ENCODE peak calls at places on chromosomes 12 and 14, in seven cellular contexts. X, C, Z, G, S, F and E are unnamed samples.

GRCh38 chr14:53539489-53540126 is 386.5 kb upstream of the DDHD1 start:
- DNase-seq in X (peak; percentile 78), C (peak; percentile 80), Z (peak; percentile 63), G (peak; percentile 78), S (peak; percentile 72), F (peak; percentile 58), E (peak; percentile 75)

GRCh38 chr14:97458302-97459137 is 661.3 kb downstream of the VRK1 start:
- DNase-seq in X (peak; percentile 32), C (no peak), Z (no peak), G (no peak), S (peak; percentile 37), F (no peak), E (peak; percentile 32)

GRCh38 chr14:21300892-21301291 is 21.0 kb downstream of the RPGRIP1 start:
- DNase-seq in X (peak; percentile 34), C (no peak), Z (no peak), G (no peak), S (peak; percentile 19), F (no peak), E (peak; percentile 23)

GRCh38 chr12:113154351-113154973 is 4.9 kb downstream of the CFAP73 start:
- DNase-seq in X (no peak), C (no peak), Z (peak; percentile 34), G (peak; percentile 12), S (no peak), F (no peak), E (peak; percentile 58)

GRCh38 chr14:53542692-53543091 is 389.6 kb upstream of the DDHD1 start:
- DNase-seq in X (no peak), C (no peak), Z (no peak), G (peak; percentile 20), S (no peak), F (peak; percentile 42), E (peak; percentile 66)

GRCh38 chr14:65107200-65107599 is 4.9 kb upstream of the MAX start:
- DNase-seq in X (no peak), C (no peak), Z (no peak), G (no peak), S (no peak), F (no peak), E (no peak)

GRCh38 chr12:24943947-24944597 is 4.8 kb downstream of the BCAT1 start:
- DNase-seq in X (no peak), C (no peak), Z (no peak), G (no peak), S (no peak), F (peak; percentile 77), E (no peak)

GRCh38 chr14:32038876-32039275 is 38.2 kb upstream of the ARHGAP5 start:
- DNase-seq in X (no peak), C (no peak), Z (no peak), G (peak; percentile 7), S (no peak), F (peak; percentile 11), E (no peak)

GRCh38 chr14:63938198-63939005 is 85.6 kb downstream of the SYNE2 start:
- DNase-seq in X (no peak), C (no peak), Z (no peak), G (peak; percentile 26), S (no peak), F (no peak), E (peak; percentile 54)

GRCh38 chr14:94394594-94395305 is 6.3 kb upstream of the SERPINA1 start:
- DNase-seq in X (no peak), C (no peak), Z (peak; percentile 24), G (peak; percentile 89), S (peak; percentile 50), F (peak; percentile 59), E (peak; percentile 15)

GRCh38 chr14:67623114-67623513 is 3.4 kb downstream of the ARG2 start:
- DNase-seq in X (no peak), C (no peak), Z (no peak), G (peak; percentile 49), S (no peak), F (peak; percentile 42), E (peak; percentile 45)

GRCh38 chr14:99137913-99138571 is 134.0 kb downstream of the BCL11B start:
- DNase-seq in X (no peak), C (no peak), Z (no peak), G (no peak), S (no peak), F (no peak), E (no peak)

GRCh38 chr14:54189358-54190354 is 207.2 kb upstream of the CDKN3 start:
- DNase-seq in X (no peak), C (peak; percentile 77), Z (peak; percentile 83), G (peak; percentile 81), S (no peak), F (peak; percentile 84), E (no peak)

GRCh38 chr14:35534130-35534883 is at the start of gene INSM2:
- DNase-seq in X (no peak), C (no peak), Z (no peak), G (no peak), S (no peak), F (no peak), E (no peak)

GRCh38 chr14:98952595-98953325 is 319.2 kb downstream of the BCL11B start:
- DNase-seq in X (no peak), C (no peak), Z (peak; percentile 17), G (peak; percentile 80), S (no peak), F (peak; percentile 84), E (no peak)

GRCh38 chr12:72094490-72094889 is 155.8 kb downstream of the TPH2 start:
- DNase-seq in X (no peak), C (no peak), Z (no peak), G (no peak), S (no peak), F (no peak), E (no peak)

GRCh38 chr12:92424338-92424737 is 278.5 kb upstream of the PLEKHG7 start:
- DNase-seq in X (no peak), C (no peak), Z (peak; percentile 74), G (peak; percentile 67), S (no peak), F (peak; percentile 30), E (no peak)

GRCh38 chr14:70096866-70097265 is 91.9 kb downstream of the SLC8A3 start:
- DNase-seq in X (peak; percentile 35), C (no peak), Z (peak; percentile 4), G (peak; percentile 6), S (no peak), F (no peak), E (no peak)
- TF ChIP-seq CTCF in X (peak; percentile 60), C (no peak), Z (no peak), G (peak; percentile 35), S (no peak), F (no peak), E (no peak)

GRCh38 chr12:18955594-18955993 is 173.9 kb upstream of the PLEKHA5 start:
- DNase-seq in X (no peak), C (no peak), Z (peak; percentile 6), G (no peak), S (no peak), F (peak; percentile 35), E (no peak)

GRCh38 chr12:18946106-18946505 is 183.4 kb upstream of the PLEKHA5 start:
- DNase-seq in X (no peak), C (no peak), Z (no peak), G (no peak), S (no peak), F (no peak), E (no peak)

GRCh38 chr12:18951219-18951618 is 178.3 kb upstream of the PLEKHA5 start:
- DNase-seq in X (no peak), C (no peak), Z (no peak), G (no peak), S (no peak), F (no peak), E (no peak)
- TF ChIP-seq CTCF in X (no peak), C (no peak), Z (no peak), G (no peak), S (no peak), F (no peak), E (no peak)

DNA sequence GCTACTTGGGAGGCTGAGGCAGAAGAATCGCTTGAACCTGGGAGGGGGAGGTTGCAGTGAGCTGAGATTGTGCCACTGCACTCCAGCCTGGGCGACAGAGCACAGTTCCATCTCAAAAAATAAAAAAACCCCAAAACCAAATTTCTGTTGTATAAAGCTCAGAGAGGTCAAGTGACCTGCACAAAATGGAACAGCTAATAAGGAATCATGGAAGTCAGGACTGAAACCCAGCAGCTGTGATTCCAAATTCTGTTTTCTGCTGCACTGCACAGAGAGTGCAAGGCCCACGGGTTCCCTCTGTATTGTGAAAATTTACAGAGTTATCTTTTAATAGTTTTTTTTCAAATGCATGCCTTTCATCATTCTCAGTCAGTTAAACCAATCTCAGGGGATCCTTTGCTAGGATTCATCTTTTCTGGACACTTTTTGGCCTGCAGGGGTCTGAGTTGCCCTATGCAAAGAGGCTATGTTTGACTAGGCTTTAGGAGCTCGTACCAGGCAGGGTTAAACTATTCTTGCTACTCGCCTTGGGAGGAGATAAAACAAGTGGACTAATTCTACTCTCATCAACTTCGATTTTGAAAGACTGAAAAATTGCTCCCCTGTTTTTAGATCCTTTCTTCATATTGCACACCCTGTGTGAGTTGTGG is 26.1 kb upstream of the AACS start:
- DNase-seq in X (no peak), C (no peak), Z (no peak), G (peak; percentile 12), S (no peak), F (no peak), E (no peak)
- TF ChIP-seq CTCF in X (no peak), C (no peak), Z (peak; percentile 5), G (peak; percentile 8), S (no peak), F (no peak), E (no peak)

GRCh38 chr12:49673446-49674317 is 33.5 kb downstream of the FMNL3 start:
- DNase-seq in X (peak; percentile 64), C (peak; percentile 76), Z (peak; percentile 94), G (peak; percentile 94), S (peak; percentile 93), F (peak; percentile 94), E (peak; percentile 95)

GRCh38 chr12:49675137-49675536 is 32.1 kb downstream of the FMNL3 start:
- DNase-seq in X (no peak), C (no peak), Z (no peak), G (no peak), S (no peak), F (peak; percentile 78), E (no peak)

GRCh38 chr12:49674318-49674985 is 32.8 kb downstream of the FMNL3 start:
- DNase-seq in X (no peak), C (no peak), Z (peak; percentile 43), G (peak; percentile 61), S (peak; percentile 54), F (peak; percentile 66), E (no peak)

GRCh38 chr12:49671051-49671765 is 36.0 kb downstream of the FMNL3 start:
- DNase-seq in X (no peak), C (no peak), Z (no peak), G (no peak), S (no peak), F (no peak), E (peak; percentile 43)

DNA sequence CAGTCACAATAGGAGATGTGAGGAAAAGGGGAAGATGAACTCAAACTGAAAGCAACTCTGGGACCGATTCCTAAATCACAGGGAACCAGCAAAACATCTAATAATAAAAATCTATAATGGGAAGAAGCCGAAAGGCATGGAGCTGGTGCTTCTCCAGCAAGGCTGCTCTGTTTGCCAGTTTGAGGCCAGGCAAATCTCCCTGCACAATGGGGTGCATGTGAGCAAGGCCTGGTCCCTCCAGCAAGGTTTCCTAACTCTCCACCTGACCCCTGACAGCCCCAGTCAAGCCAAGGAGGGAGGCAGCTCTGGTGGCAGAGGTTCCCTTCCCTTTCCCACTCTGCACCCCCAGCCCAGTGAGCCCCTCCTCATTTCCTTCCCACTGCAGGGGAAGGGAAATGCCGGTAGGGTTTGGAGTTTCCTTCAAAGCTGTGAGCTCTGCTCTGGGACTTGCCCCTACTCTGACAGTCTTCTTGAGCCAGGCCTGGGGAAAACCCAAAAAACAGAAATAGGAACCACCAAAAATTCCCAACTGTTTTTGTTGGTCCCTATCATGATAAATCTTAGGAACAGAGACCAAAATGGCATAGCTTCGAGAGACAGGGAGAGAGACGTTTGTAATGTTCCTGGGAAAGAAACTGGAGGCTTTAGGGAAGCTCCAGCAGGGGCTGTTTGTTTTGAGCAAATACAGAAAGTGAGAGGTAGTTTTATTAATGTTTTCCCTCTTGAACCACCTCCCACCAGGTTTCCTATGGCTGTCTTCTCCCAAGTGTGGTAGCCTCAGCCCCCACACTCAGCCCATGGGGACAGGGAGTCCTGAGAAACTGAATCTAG is 34.6 kb downstream of the FMNL3 start:
- DNase-seq in X (no peak), C (no peak), Z (no peak), G (no peak), S (no peak), F (no peak), E (no peak)
- TF ChIP-seq CTCF in X (no peak), C (no peak), Z (no peak), G (no peak), S (no peak), F (no peak), E (no peak)